ENCODE peak calls at places on chromosomes 7 and 10, in seven cellular contexts. G is activated CD8-positive, alpha-beta T cell treated with anti-CD3 and anti-CD28 coated beads for 36 hours; H is Calu3; F is osteocyte; A is NCI-H2029; J is lower lobe of right lung; Y is globus pallidus. N is an unnamed sample.

GRCh38 chr7:46461334-46461777 is 540.3 kb upstream of the IGFBP3 start:
- DNase-seq in G (no peak), H (no peak), F (no peak), A (no peak), J (no peak), Y (no peak), N (no peak)

GRCh38 chr10:132659206-132660091 is 121.9 kb downstream of the INPP5A start:
- DNase-seq in G (no peak), H (no peak), F (no peak), A (no peak), J (no peak), Y (no peak), N (no peak)

GRCh38 chr7:7251742-7252141 is 69.4 kb downstream of the C1GALT1 start:
- DNase-seq in G (no peak), H (no peak), F (no peak), A (no peak), J (no peak), Y (no peak), N (no peak)

GRCh38 chr10:28669227-28670173 is 7.8 kb upstream of the BAMBI start:
- DNase-seq in G (no peak), H (no peak), F (peak; percentile 25), A (no peak), J (no peak), Y (no peak), N (no peak)

GRCh38 chr7:131111-132094 is 61.0 kb upstream of the FAM20C start:
- DNase-seq in G (no peak), H (no peak), F (no peak), A (no peak), J (peak; percentile 73), Y (peak; percentile 59), N (no peak)

GRCh38 chr10:104254493-104255243 is at the start of gene GSTO1:
- DNase-seq in G (peak; percentile 64), H (peak; percentile 56), F (no peak), A (peak; percentile 6), J (peak; percentile 92), Y (peak; percentile 76), N (no peak)

GRCh38 chr10:7333995-7334964 is 76.6 kb downstream of the SFMBT2 start:
- DNase-seq in G (no peak), H (no peak), F (no peak), A (no peak), J (no peak), Y (no peak), N (no peak)

GRCh38 chr10:61987951-61988379 is 86.5 kb downstream of the ARID5B start:
- DNase-seq in G (peak; percentile 62), H (no peak), F (no peak), A (no peak), J (no peak), Y (no peak), N (no peak)

GRCh38 chr10:33066558-33067236 is 108.7 kb upstream of the ITGB1 start:
- DNase-seq in G (no peak), H (no peak), F (no peak), A (no peak), J (no peak), Y (no peak), N (no peak)

GRCh38 chr7:134892002-134892693 is 94.2 kb upstream of the AGBL3 start:
- DNase-seq in G (no peak), H (no peak), F (no peak), A (no peak), J (no peak), Y (peak; percentile 51), N (no peak)

GRCh38 chr7:105652359-105652993 is 71.2 kb upstream of the EFCAB10 start:
- DNase-seq in G (peak; percentile 81), H (peak; percentile 86), F (peak; percentile 91), A (peak; percentile 66), J (peak; percentile 79), Y (peak; percentile 71), N (peak; percentile 53)

GRCh38 chr10:110368556-110368955 is 63.8 kb upstream of the SMNDC1 start:
- DNase-seq in G (no peak), H (no peak), F (no peak), A (no peak), J (no peak), Y (no peak), N (no peak)

GRCh38 chr10:26721561-26721960 is 24.1 kb downstream of the PDSS1 start:
- DNase-seq in G (peak; percentile 83), H (no peak), F (no peak), A (no peak), J (no peak), Y (no peak), N (no peak)

GRCh38 chr7:64902806-64903721 is at the start of gene ZNF273:
- DNase-seq in G (peak; percentile 98), H (peak; percentile 85), F (peak; percentile 95), A (peak; percentile 93), J (peak; percentile 95), Y (peak; percentile 87), N (peak; percentile 81)

GRCh38 chr7:112444505-112444904 is 5.8 kb upstream of the IFRD1 start:
- DNase-seq in G (no peak), H (no peak), F (no peak), A (no peak), J (no peak), Y (no peak), N (no peak)

GRCh38 chr7:120302190-120302589 is 29.2 kb downstream of the KCND2 start:
- DNase-seq in G (no peak), H (no peak), F (no peak), A (no peak), J (no peak), Y (no peak), N (no peak)

GRCh38 chr7:80428161-80429054 is 83.5 kb downstream of the GNAT3 start:
- DNase-seq in G (peak; percentile 3), H (peak; percentile 13), F (no peak), A (peak; percentile 25), J (no peak), Y (peak; percentile 51), N (peak; percentile 47)

GRCh38 chr7:151255390-151255789 is 6.9 kb upstream of the SMARCD3 start:
- DNase-seq in G (no peak), H (no peak), F (no peak), A (no peak), J (no peak), Y (no peak), N (no peak)

GRCh38 chr7:111832159-111832558 is 269.9 kb upstream of the IMMP2L start:
- DNase-seq in G (no peak), H (no peak), F (no peak), A (no peak), J (no peak), Y (no peak), N (no peak)

GRCh38 chr7:18693401-18693800 is 197.9 kb downstream of the HDAC9 start:
- DNase-seq in G (no peak), H (peak; percentile 16), F (no peak), A (no peak), J (no peak), Y (peak; percentile 30), N (no peak)

GRCh38 chr10:7913122-7913872 is 95.0 kb downstream of the TAF3 start:
- DNase-seq in G (no peak), H (no peak), F (no peak), A (no peak), J (no peak), Y (peak; percentile 5), N (no peak)

GRCh38 chr7:54788664-54789063 is 29.7 kb upstream of the SEC61G start:
- DNase-seq in G (peak; percentile 58), H (peak; percentile 66), F (peak; percentile 57), A (peak; percentile 22), J (no peak), Y (peak; percentile 52), N (peak; percentile 26)

GRCh38 chr7:134701272-134701671 is 54.6 kb downstream of the BPGM start:
- DNase-seq in G (peak; percentile 51), H (peak; percentile 29), F (no peak), A (no peak), J (no peak), Y (peak; percentile 38), N (no peak)

GRCh38 chr10:27446091-27446918 is 57.8 kb upstream of the RAB18 start:
- DNase-seq in G (no peak), H (no peak), F (no peak), A (no peak), J (no peak), Y (peak; percentile 18), N (no peak)

GRCh38 chr10:102773986-102774385 is 30.2 kb downstream of the WBP1L start:
- DNase-seq in G (peak; percentile 43), H (no peak), F (no peak), A (no peak), J (no peak), Y (no peak), N (no peak)

GRCh38 chr7:150565239-150565638 is 2.0 kb upstream of the GIMAP4 start:
- DNase-seq in G (no peak), H (no peak), F (no peak), A (no peak), J (no peak), Y (no peak), N (no peak)

GRCh38 chr10:33344676-33345075 is 10.2 kb upstream of the NRP1 start:
- DNase-seq in G (no peak), H (no peak), F (no peak), A (no peak), J (no peak), Y (no peak), N (no peak)

GRCh38 chr7:43768894-43769272 is 10.4 kb downstream of the BLVRA start:
- DNase-seq in G (no peak), H (no peak), F (no peak), A (no peak), J (no peak), Y (no peak), N (no peak)

GRCh38 chr10:35091994-35092393 is 1.9 kb upstream of the CUL2 start:
- DNase-seq in G (no peak), H (no peak), F (no peak), A (no peak), J (no peak), Y (no peak), N (no peak)

GRCh38 chr7:23691320-23691719 is 11.3 kb downstream of the FAM221A start:
- DNase-seq in G (no peak), H (no peak), F (no peak), A (no peak), J (no peak), Y (no peak), N (no peak)

GRCh38 chr7:123625254-123625653 is 23.6 kb downstream of the ASB15 start:
- DNase-seq in G (no peak), H (no peak), F (no peak), A (no peak), J (no peak), Y (no peak), N (no peak)

GRCh38 chr7:74289018-74289659 is at the start of gene CLIP2:
- DNase-seq in G (peak; percentile 74), H (peak; percentile 65), F (peak; percentile 92), A (peak; percentile 75), J (peak; percentile 87), Y (peak; percentile 85), N (peak; percentile 80)

GRCh38 chr7:34184466-34184865 is 279.1 kb downstream of the BMPER start:
- DNase-seq in G (no peak), H (no peak), F (no peak), A (no peak), J (no peak), Y (no peak), N (no peak)

GRCh38 chr7:151302531-151302930 is 39.1 kb upstream of the NUB1 start:
- DNase-seq in G (no peak), H (no peak), F (peak; percentile 51), A (no peak), J (no peak), Y (no peak), N (no peak)

GRCh38 chr10:93757766-93758509 is at the start of gene LGI1:
- DNase-seq in G (no peak), H (no peak), F (no peak), A (no peak), J (no peak), Y (no peak), N (no peak)

GRCh38 chr7:44276571-44277101 is 48.8 kb downstream of the CAMK2B start:
- DNase-seq in G (peak; percentile 0), H (no peak), F (no peak), A (no peak), J (peak; percentile 28), Y (no peak), N (no peak)